ENCODE peak calls at places on chromosome 12, in nine cellular contexts. D, U, C, H, M, O, Y, I and F are unnamed samples.
A peak's percentile ranks its signal among the peaks of the same experiment; 100 is the strongest.

GRCh38 chr12:50120521-50120920 is 8.5 kb downstream of the COX14 start:
- DNase-seq in D (no peak), U (no peak), C (no peak), H (no peak), M (no peak), O (no peak), Y (no peak), I (no peak), F (no peak)

GRCh38 chr12:25458047-25458552 is 95.0 kb downstream of the LMNTD1 start:
- DNase-seq in D (peak; percentile 82), U (peak; percentile 79), C (no peak), H (no peak), M (no peak), O (no peak), Y (peak; percentile 87), I (peak; percentile 97), F (peak; percentile 89)

GRCh38 chr12:54259194-54260011 is 20.5 kb downstream of the CBX5 start:
- DNase-seq in D (peak; percentile 94), U (peak; percentile 71), C (peak; percentile 41), H (peak; percentile 75), M (peak; percentile 63), O (peak; percentile 58), Y (peak; percentile 96), I (peak; percentile 87), F (peak; percentile 91)

GRCh38 chr12:68203460-68203875 is 22.1 kb downstream of the IL26 start:
- DNase-seq in D (no peak), U (no peak), C (no peak), H (no peak), M (no peak), O (no peak), Y (no peak), I (no peak), F (no peak)

GRCh38 chr12:131832393-131833231 is 4.4 kb downstream of the MMP17 start:
- DNase-seq in D (peak; percentile 80), U (peak; percentile 67), C (no peak), H (no peak), M (peak; percentile 45), O (peak; percentile 35), Y (no peak), I (peak; percentile 30), F (no peak)

GRCh38 chr12:132783917-132784531 is 22.4 kb upstream of the ANKLE2 start:
- DNase-seq in D (no peak), U (no peak), C (peak; percentile 24), H (no peak), M (no peak), O (peak; percentile 27), Y (peak; percentile 69), I (no peak), F (peak; percentile 69)

GRCh38 chr12:49553512-49554088 is 14.3 kb downstream of the MCRS1 start:
- DNase-seq in D (peak; percentile 77), U (no peak), C (no peak), H (no peak), M (no peak), O (no peak), Y (no peak), I (no peak), F (peak; percentile 61)

GRCh38 chr12:119528241-119528640 is 65.3 kb upstream of the TMEM233 start:
- DNase-seq in D (peak; percentile 60), U (no peak), C (no peak), H (no peak), M (no peak), O (no peak), Y (no peak), I (no peak), F (no peak)

GRCh38 chr12:38689704-38690103 is 215.7 kb downstream of the CPNE8 start:
- DNase-seq in D (no peak), U (peak; percentile 51), C (no peak), H (no peak), M (no peak), O (no peak), Y (no peak), I (no peak), F (no peak)

GRCh38 chr12:27220057-27220987 is 23.8 kb upstream of the STK38L start:
- DNase-seq in D (no peak), U (no peak), C (no peak), H (no peak), M (no peak), O (no peak), Y (no peak), I (peak; percentile 28), F (no peak)

GRCh38 chr12:123388948-123389559 is 5.1 kb downstream of the KMT5A start:
- DNase-seq in D (no peak), U (no peak), C (no peak), H (no peak), M (no peak), O (no peak), Y (no peak), I (no peak), F (no peak)

GRCh38 chr12:19779393-19780056 is 340.2 kb downstream of the AEBP2 start:
- DNase-seq in D (no peak), U (no peak), C (no peak), H (no peak), M (no peak), O (no peak), Y (no peak), I (no peak), F (peak; percentile 16)

GRCh38 chr12:115109863-115110262 is 425.9 kb upstream of the TBX3 start:
- DNase-seq in D (no peak), U (no peak), C (no peak), H (no peak), M (no peak), O (no peak), Y (no peak), I (no peak), F (no peak)

GRCh38 chr12:131242741-131243496 is 289.2 kb downstream of the ADGRD1 start:
- DNase-seq in D (peak; percentile 68), U (no peak), C (no peak), H (peak; percentile 9), M (no peak), O (no peak), Y (peak; percentile 33), I (no peak), F (peak; percentile 79)

GRCh38 chr12:95766356-95767019 is 24.1 kb downstream of the NTN4 start:
- DNase-seq in D (no peak), U (no peak), C (no peak), H (no peak), M (no peak), O (no peak), Y (peak; percentile 81), I (peak; percentile 41), F (no peak)

GRCh38 chr12:62259311-62259992 is 752 bp upstream of the USP15 start:
- DNase-seq in D (no peak), U (no peak), C (no peak), H (no peak), M (no peak), O (no peak), Y (no peak), I (no peak), F (no peak)

GRCh38 chr12:17971850-17972249 is 118.1 kb downstream of the RERGL start:
- DNase-seq in D (peak; percentile 41), U (no peak), C (no peak), H (no peak), M (no peak), O (no peak), Y (no peak), I (no peak), F (no peak)

GRCh38 chr12:32051511-32052299 is 54.9 kb upstream of the BICD1 start:
- DNase-seq in D (peak; percentile 19), U (peak; percentile 74), C (no peak), H (no peak), M (no peak), O (peak; percentile 17), Y (peak; percentile 58), I (peak; percentile 96), F (peak; percentile 91)